ENCODE peak calls at places on chromosomes 5 and 9, in seven cellular contexts. One of them, this sample, is unnamed.

GRCh38 chr9:21800931-21801682 is 1.3 kb upstream of the MTAP start:
- DNase-seq in LoVo: no peak
- DNase-seq in spleen: no peak
- DNase-seq in T-helper 1 cell: no peak
- DNase-seq in astrocyte of the spinal cord: no peak
- DNase-seq in NCI-H1092 treated with DMSO at 0.1 percent for 48 hours: no peak
- DNase-seq in HTR-8/SVneo: no peak
- DNase-seq in this sample: no peak

GRCh38 chr9:137590469-137591383 is at the start of gene ZMYND19:
- DNase-seq in LoVo: peak; percentile 93
- DNase-seq in spleen: peak; percentile 95
- DNase-seq in T-helper 1 cell: peak; percentile 88
- DNase-seq in astrocyte of the spinal cord: peak; percentile 80
- DNase-seq in NCI-H1092 treated with DMSO at 0.1 percent for 48 hours: peak; percentile 89
- DNase-seq in HTR-8/SVneo: peak; percentile 94
- DNase-seq in this sample: peak; percentile 93

GRCh38 chr5:142296914-142297417 is 27.9 kb downstream of the SPRY4 start:
- DNase-seq in LoVo: no peak
- DNase-seq in spleen: no peak
- DNase-seq in T-helper 1 cell: no peak
- DNase-seq in astrocyte of the spinal cord: peak; percentile 79
- DNase-seq in NCI-H1092 treated with DMSO at 0.1 percent for 48 hours: no peak
- DNase-seq in HTR-8/SVneo: peak; percentile 33
- DNase-seq in this sample: peak; percentile 99

GRCh38 chr9:35727676-35728040 is 4.3 kb downstream of the TLN1 start:
- DNase-seq in LoVo: no peak
- DNase-seq in spleen: no peak
- DNase-seq in T-helper 1 cell: no peak
- DNase-seq in astrocyte of the spinal cord: no peak
- DNase-seq in NCI-H1092 treated with DMSO at 0.1 percent for 48 hours: no peak
- DNase-seq in HTR-8/SVneo: no peak
- DNase-seq in this sample: no peak

GRCh38 chr9:124220551-124221451 is 36.9 kb upstream of the NEK6 start:
- DNase-seq in LoVo: no peak
- DNase-seq in spleen: peak; percentile 57
- DNase-seq in T-helper 1 cell: no peak
- DNase-seq in astrocyte of the spinal cord: peak; percentile 19
- DNase-seq in NCI-H1092 treated with DMSO at 0.1 percent for 48 hours: peak; percentile 86
- DNase-seq in HTR-8/SVneo: no peak
- DNase-seq in this sample: peak; percentile 77

GRCh38 chr5:16554110-16554509 is 62.7 kb downstream of the RETREG1 start:
- DNase-seq in LoVo: no peak
- DNase-seq in spleen: no peak
- DNase-seq in T-helper 1 cell: no peak
- DNase-seq in astrocyte of the spinal cord: no peak
- DNase-seq in NCI-H1092 treated with DMSO at 0.1 percent for 48 hours: no peak
- DNase-seq in HTR-8/SVneo: no peak
- DNase-seq in this sample: no peak

GRCh38 chr9:111271481-111272080 is 58.4 kb downstream of the OR2K2 start:
- DNase-seq in LoVo: no peak
- DNase-seq in spleen: no peak
- DNase-seq in T-helper 1 cell: no peak
- DNase-seq in astrocyte of the spinal cord: peak; percentile 44
- DNase-seq in NCI-H1092 treated with DMSO at 0.1 percent for 48 hours: no peak
- DNase-seq in HTR-8/SVneo: no peak
- DNase-seq in this sample: no peak

GRCh38 chr5:78735834-78736463 is 87.4 kb upstream of the LHFPL2 start:
- DNase-seq in LoVo: no peak
- DNase-seq in spleen: no peak
- DNase-seq in T-helper 1 cell: no peak
- DNase-seq in astrocyte of the spinal cord: no peak
- DNase-seq in NCI-H1092 treated with DMSO at 0.1 percent for 48 hours: no peak
- DNase-seq in HTR-8/SVneo: no peak
- DNase-seq in this sample: no peak

GRCh38 chr5:83149671-83150070 is 72.3 kb downstream of the XRCC4 start:
- DNase-seq in LoVo: no peak
- DNase-seq in spleen: no peak
- DNase-seq in T-helper 1 cell: no peak
- DNase-seq in astrocyte of the spinal cord: peak; percentile 79
- DNase-seq in NCI-H1092 treated with DMSO at 0.1 percent for 48 hours: no peak
- DNase-seq in HTR-8/SVneo: no peak
- DNase-seq in this sample: no peak

GRCh38 chr5:89729623-89730390 is 679.7 kb downstream of the CETN3 start:
- DNase-seq in LoVo: peak; percentile 8
- DNase-seq in spleen: no peak
- DNase-seq in T-helper 1 cell: no peak
- DNase-seq in astrocyte of the spinal cord: peak; percentile 16
- DNase-seq in NCI-H1092 treated with DMSO at 0.1 percent for 48 hours: no peak
- DNase-seq in HTR-8/SVneo: no peak
- DNase-seq in this sample: no peak

GRCh38 chr9:133134419-133135190 is 13.6 kb upstream of the RALGDS start:
- DNase-seq in LoVo: no peak
- DNase-seq in spleen: no peak
- DNase-seq in T-helper 1 cell: no peak
- DNase-seq in astrocyte of the spinal cord: peak; percentile 24
- DNase-seq in NCI-H1092 treated with DMSO at 0.1 percent for 48 hours: no peak
- DNase-seq in HTR-8/SVneo: no peak
- DNase-seq in this sample: peak; percentile 55

GRCh38 chr5:102955463-102955862 is 164.5 kb downstream of the GIN1 start:
- DNase-seq in LoVo: no peak
- DNase-seq in spleen: no peak
- DNase-seq in T-helper 1 cell: no peak
- DNase-seq in astrocyte of the spinal cord: no peak
- DNase-seq in NCI-H1092 treated with DMSO at 0.1 percent for 48 hours: no peak
- DNase-seq in HTR-8/SVneo: no peak
- DNase-seq in this sample: no peak

GRCh38 chr9:95573463-95573862 is 56.7 kb upstream of the PTCH1 start:
- DNase-seq in LoVo: no peak
- DNase-seq in spleen: no peak
- DNase-seq in T-helper 1 cell: no peak
- DNase-seq in astrocyte of the spinal cord: no peak
- DNase-seq in NCI-H1092 treated with DMSO at 0.1 percent for 48 hours: no peak
- DNase-seq in HTR-8/SVneo: no peak
- DNase-seq in this sample: no peak

GRCh38 chr9:110064721-110065252 is 143.2 kb downstream of the C9orf152 start:
- DNase-seq in LoVo: no peak
- DNase-seq in spleen: no peak
- DNase-seq in T-helper 1 cell: no peak
- DNase-seq in astrocyte of the spinal cord: no peak
- DNase-seq in NCI-H1092 treated with DMSO at 0.1 percent for 48 hours: no peak
- DNase-seq in HTR-8/SVneo: no peak
- DNase-seq in this sample: no peak

GRCh38 chr5:39447968-39448367 is 23.2 kb upstream of the DAB2 start:
- DNase-seq in LoVo: no peak
- DNase-seq in spleen: no peak
- DNase-seq in T-helper 1 cell: no peak
- DNase-seq in astrocyte of the spinal cord: peak; percentile 22
- DNase-seq in NCI-H1092 treated with DMSO at 0.1 percent for 48 hours: no peak
- DNase-seq in HTR-8/SVneo: no peak
- DNase-seq in this sample: peak; percentile 75

GRCh38 chr9:80369641-80370040 is 797.9 kb downstream of the TLE4 start:
- DNase-seq in LoVo: no peak
- DNase-seq in spleen: no peak
- DNase-seq in T-helper 1 cell: no peak
- DNase-seq in astrocyte of the spinal cord: no peak
- DNase-seq in NCI-H1092 treated with DMSO at 0.1 percent for 48 hours: no peak
- DNase-seq in HTR-8/SVneo: no peak
- DNase-seq in this sample: no peak

GRCh38 chr5:172101547-172102225 is 86.3 kb downstream of the STK10 start:
- DNase-seq in LoVo: no peak
- DNase-seq in spleen: peak; percentile 70
- DNase-seq in T-helper 1 cell: no peak
- DNase-seq in astrocyte of the spinal cord: no peak
- DNase-seq in NCI-H1092 treated with DMSO at 0.1 percent for 48 hours: no peak
- DNase-seq in HTR-8/SVneo: no peak
- DNase-seq in this sample: no peak

GRCh38 chr9:75432386-75432785 is 344.1 kb downstream of the OSTF1 start:
- DNase-seq in LoVo: no peak
- DNase-seq in spleen: no peak
- DNase-seq in T-helper 1 cell: no peak
- DNase-seq in astrocyte of the spinal cord: no peak
- DNase-seq in NCI-H1092 treated with DMSO at 0.1 percent for 48 hours: no peak
- DNase-seq in HTR-8/SVneo: no peak
- DNase-seq in this sample: no peak

GRCh38 chr5:7533941-7534340 is 138.0 kb downstream of the ADCY2 start:
- DNase-seq in LoVo: no peak
- DNase-seq in spleen: no peak
- DNase-seq in T-helper 1 cell: no peak
- DNase-seq in astrocyte of the spinal cord: no peak
- DNase-seq in NCI-H1092 treated with DMSO at 0.1 percent for 48 hours: no peak
- DNase-seq in HTR-8/SVneo: no peak
- DNase-seq in this sample: no peak

GRCh38 chr9:22682536-22683392 is 236.1 kb downstream of the DMRTA1 start:
- DNase-seq in LoVo: no peak
- DNase-seq in spleen: no peak
- DNase-seq in T-helper 1 cell: no peak
- DNase-seq in astrocyte of the spinal cord: peak; percentile 66
- DNase-seq in NCI-H1092 treated with DMSO at 0.1 percent for 48 hours: no peak
- DNase-seq in HTR-8/SVneo: peak; percentile 10
- DNase-seq in this sample: no peak

GRCh38 chr5:149464796-149465489 is 85.9 kb upstream of the IL17B start:
- DNase-seq in LoVo: no peak
- DNase-seq in spleen: peak; percentile 74
- DNase-seq in T-helper 1 cell: no peak
- DNase-seq in astrocyte of the spinal cord: peak; percentile 66
- DNase-seq in NCI-H1092 treated with DMSO at 0.1 percent for 48 hours: no peak
- DNase-seq in HTR-8/SVneo: no peak
- DNase-seq in this sample: peak; percentile 82

GRCh38 chr5:89313044-89313443 is 430.1 kb upstream of the MEF2C start:
- DNase-seq in LoVo: no peak
- DNase-seq in spleen: no peak
- DNase-seq in T-helper 1 cell: no peak
- DNase-seq in astrocyte of the spinal cord: peak; percentile 84
- DNase-seq in NCI-H1092 treated with DMSO at 0.1 percent for 48 hours: peak; percentile 11
- DNase-seq in HTR-8/SVneo: no peak
- DNase-seq in this sample: no peak

This sample was measured in dermis blood vessel endothelial cell.